ENCODE peak calls at places on chromosomes 2 and 18, in five cellular contexts. C is right atrium auricular region, Q is colonic mucosa, L is stomach, X is GM23338. K is an unnamed sample.

GRCh38 chr2:110818767-110819481 is 86.6 kb downstream of the ACOXL start:
- DNase-seq in C (no peak), Q (no peak), L (no peak), X (peak; percentile 51), K (no peak)

GRCh38 chr2:69779258-69779989 is 37.5 kb downstream of the ANXA4 start:
- DNase-seq in C (peak; percentile 32), Q (peak; percentile 77), L (no peak), X (no peak), K (no peak)

GRCh38 chr18:34697891-34698290 is 12.2 kb upstream of the DTNA start:
- DNase-seq in C (no peak), Q (no peak), L (no peak), X (no peak), K (no peak)

GRCh38 chr2:207896525-207897295 is 127.0 kb upstream of the FZD5 start:
- DNase-seq in C (no peak), Q (peak; percentile 54), L (no peak), X (peak; percentile 83), K (no peak)

GRCh38 chr2:75952173-75952572 is 241.5 kb upstream of the GCFC2 start:
- DNase-seq in C (no peak), Q (no peak), L (no peak), X (no peak), K (no peak)

GRCh38 chr2:102129956-102130650 is 12.4 kb upstream of the IL1R1 start:
- DNase-seq in C (no peak), Q (no peak), L (no peak), X (no peak), K (no peak)

GRCh38 chr2:191516260-191516659 is 161.7 kb upstream of the NABP1 start:
- DNase-seq in C (no peak), Q (no peak), L (no peak), X (no peak), K (no peak)

GRCh38 chr2:33051586-33052385 is 105.0 kb downstream of the LTBP1 start:
- DNase-seq in C (no peak), Q (no peak), L (no peak), X (no peak), K (no peak)

GRCh38 chr18:12741351-12741750 is 38.5 kb downstream of the PSMG2 start:
- DNase-seq in C (no peak), Q (no peak), L (no peak), X (no peak), K (no peak)

GRCh38 chr18:30376515-30376914 is 666.0 kb downstream of the DSC3 start:
- DNase-seq in C (no peak), Q (no peak), L (no peak), X (peak; percentile 90), K (no peak)

GRCh38 chr18:35732652-35733051 is 151.1 kb downstream of the GALNT1 start:
- DNase-seq in C (no peak), Q (no peak), L (no peak), X (no peak), K (no peak)

GRCh38 chr2:74146929-74147728 is 583 bp downstream of the BOLA3 start:
- DNase-seq in C (peak; percentile 58), Q (no peak), L (no peak), X (peak; percentile 64), K (no peak)

GRCh38 chr2:206642075-206643025 is at the start of gene FAM237A:
- DNase-seq in C (no peak), Q (peak; percentile 21), L (no peak), X (peak; percentile 94), K (peak; percentile 63)

GRCh38 chr2:56088411-56088810 is 95.4 kb upstream of the CCDC85A start:
- DNase-seq in C (no peak), Q (no peak), L (no peak), X (no peak), K (no peak)

GRCh38 chr18:26215247-26215970 is 10.8 kb upstream of the TAF4B start:
- DNase-seq in C (no peak), Q (no peak), L (no peak), X (no peak), K (no peak)

GRCh38 chr2:16640867-16641266 is 24.8 kb downstream of the CYRIA start:
- DNase-seq in C (no peak), Q (no peak), L (no peak), X (no peak), K (peak; percentile 81)

GRCh38 chr2:8676915-8677645 is 4.8 kb upstream of the ID2 start:
- DNase-seq in C (no peak), Q (peak; percentile 35), L (no peak), X (peak; percentile 53), K (no peak)

GRCh38 chr2:136116813-136117390 is 1.0 kb downstream of the CXCR4 start:
- DNase-seq in C (no peak), Q (peak; percentile 29), L (peak; percentile 42), X (peak; percentile 41), K (peak; percentile 80)

GRCh38 chr2:109545828-109546713 is 67.7 kb downstream of the SEPTIN10 start:
- DNase-seq in C (peak; percentile 70), Q (peak; percentile 73), L (peak; percentile 72), X (peak; percentile 73), K (no peak)

GRCh38 chr2:20486571-20486970 is 39.7 kb downstream of the RHOB start:
- DNase-seq in C (no peak), Q (no peak), L (peak; percentile 16), X (no peak), K (no peak)

GRCh38 chr2:100365434-100365833 is 43.1 kb upstream of the LONRF2 start:
- DNase-seq in C (no peak), Q (peak; percentile 32), L (peak; percentile 44), X (no peak), K (no peak)

GRCh38 chr2:241820625-241821384 is 11.8 kb downstream of the NEU4 start:
- DNase-seq in C (no peak), Q (no peak), L (no peak), X (no peak), K (peak; percentile 77)

GRCh38 chr2:63680455-63680854 is 91.7 kb downstream of the MDH1 start:
- DNase-seq in C (no peak), Q (no peak), L (no peak), X (no peak), K (no peak)

GRCh38 chr2:159126653-159127052 is 158.2 kb downstream of the TANC1 start:
- DNase-seq in C (no peak), Q (no peak), L (no peak), X (no peak), K (no peak)

GRCh38 chr18:73842795-73843394 is 304.7 kb downstream of the FBXO15 start:
- DNase-seq in C (no peak), Q (peak; percentile 30), L (peak; percentile 45), X (peak; percentile 78), K (no peak)

GRCh38 chr2:103789716-103790085 is 1027.9 kb downstream of the TMEM182 start:
- DNase-seq in C (no peak), Q (no peak), L (no peak), X (no peak), K (no peak)

GRCh38 chr2:1208522-1208921 is 204.7 kb upstream of the TPO start:
- DNase-seq in C (no peak), Q (no peak), L (no peak), X (no peak), K (no peak)

GRCh38 chr2:183964565-183964964 is 633.8 kb upstream of the ZNF804A start:
- DNase-seq in C (no peak), Q (peak; percentile 20), L (no peak), X (no peak), K (no peak)

DNA sequence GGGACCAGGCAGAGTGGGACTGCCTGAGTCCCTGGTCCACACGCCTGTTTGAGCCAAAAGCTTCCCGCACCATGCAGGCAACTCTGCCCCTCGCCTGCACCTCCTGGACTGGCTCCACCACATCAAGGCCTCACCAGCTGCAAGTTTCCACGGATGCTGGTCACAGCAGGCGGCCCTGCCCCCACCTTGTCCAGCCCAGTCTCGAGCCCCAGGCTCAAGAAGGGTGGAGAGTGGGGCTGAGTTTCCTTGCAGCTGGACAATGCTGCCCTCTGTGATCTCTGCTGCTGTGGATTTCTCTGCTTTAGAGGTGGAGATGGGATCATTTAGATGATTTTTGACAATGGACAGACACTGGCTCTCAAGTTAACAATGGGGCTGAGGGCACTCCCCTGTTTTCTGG is 74.9 kb downstream of the MTCL1 start:
- DNase-seq in C (no peak), Q (no peak), L (peak; percentile 18), X (no peak), K (no peak)
- H3K4me1 ChIP-seq in C (no peaks in the 10 kb centered on the region), Q (no peaks in the 10 kb centered on the region), L (peaks cover 17% of the 10 kb centered on the region), X (no peaks in the 10 kb centered on the region), K (no peaks in the 10 kb centered on the region)

GRCh38 chr2:35428548-35428947 is 927.0 kb upstream of the CRIM1 start:
- DNase-seq in C (no peak), Q (peak; percentile 25), L (peak; percentile 32), X (peak; percentile 85), K (no peak)
- TF ChIP-seq CTCF in C (no peak), Q (no peak), L (no peak), X (peak; percentile 80), K (peak; percentile 31)

GRCh38 chr2:225104321-225104720 is 62.1 kb upstream of the DOCK10 start:
- DNase-seq in C (no peak), Q (no peak), L (no peak), X (no peak), K (no peak)

GRCh38 chr2:225097035-225097434 is 54.8 kb upstream of the DOCK10 start:
- DNase-seq in C (no peak), Q (no peak), L (no peak), X (no peak), K (no peak)

GRCh38 chr2:225100856-225101294 is 58.6 kb upstream of the DOCK10 start:
- DNase-seq in C (no peak), Q (no peak), L (no peak), X (no peak), K (no peak)

GRCh38 chr2:225103737-225104141 is 61.5 kb upstream of the DOCK10 start:
- DNase-seq in C (no peak), Q (no peak), L (no peak), X (no peak), K (no peak)

DNA sequence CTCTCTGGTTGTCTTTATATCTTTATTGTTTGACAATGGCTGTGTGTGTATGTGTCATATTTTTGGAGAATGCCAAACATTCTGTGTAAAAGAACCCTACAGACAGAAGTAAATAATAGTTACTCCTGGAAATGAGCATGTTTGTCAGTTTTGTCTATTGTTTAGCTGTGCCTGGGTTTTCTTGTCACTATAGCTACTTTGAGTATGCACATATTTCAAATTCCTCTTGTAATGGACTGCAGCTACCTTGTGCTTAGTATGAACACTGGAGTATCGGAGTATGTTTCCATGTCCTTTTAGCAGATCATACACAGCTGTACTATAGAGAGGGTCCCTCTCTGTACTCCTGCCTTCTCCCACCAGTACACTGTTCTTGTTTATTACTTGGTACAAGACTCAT is 58.0 kb upstream of the DOCK10 start:
- DNase-seq in C (no peak), Q (no peak), L (no peak), X (peak; percentile 4), K (no peak)
- H3K4me1 ChIP-seq in C (no peaks in the 10 kb centered on the region), Q (no peaks in the 10 kb centered on the region), L (no peaks in the 10 kb centered on the region), X (peaks cover 11% of the 10 kb centered on the region), K (no peaks in the 10 kb centered on the region)

GRCh38 chr2:174046172-174046571 is 81.0 kb upstream of the SP3 start:
- DNase-seq in C (no peak), Q (no peak), L (no peak), X (no peak), K (no peak)

GRCh38 chr2:174047746-174048145 is 82.6 kb upstream of the SP3 start:
- DNase-seq in C (no peak), Q (no peak), L (no peak), X (no peak), K (no peak)

GRCh38 chr2:174049895-174050294 is 84.7 kb upstream of the SP3 start:
- DNase-seq in C (no peak), Q (no peak), L (no peak), X (no peak), K (no peak)

GRCh38 chr2:174051039-174051438 is 85.9 kb upstream of the SP3 start:
- DNase-seq in C (no peak), Q (no peak), L (no peak), X (peak; percentile 44), K (no peak)

GRCh38 chr2:174048238-174048637 is 83.1 kb upstream of the SP3 start:
- DNase-seq in C (no peak), Q (no peak), L (no peak), X (no peak), K (no peak)
- TF ChIP-seq CTCF in C (no peak), Q (no peak), L (no peak), X (peak; percentile 48), K (peak; percentile 13)

K was measured in kidney.